ENCODE peak calls at places on chromosome 7, in four cellular contexts. T is CD8-positive, alpha-beta T cell; Y is dorsolateral prefrontal cortex; N is brain microvascular endothelial cell. U is an unnamed sample.

GRCh38 chr7:155830961-155831806 is 18.9 kb upstream of the SHH start:
- DNase-seq in T (no peak), Y (no peak), N (no peak), U (no peak)

GRCh38 chr7:123798527-123799188 is 46.3 kb upstream of the HYAL4 start:
- DNase-seq in T (no peak), Y (no peak), N (no peak), U (no peak)

GRCh38 chr7:151838861-151839381 is 38.0 kb downstream of the PRKAG2 start:
- DNase-seq in T (peak; percentile 53), Y (no peak), N (no peak), U (no peak)

GRCh38 chr7:44046321-44047061 is 2.0 kb downstream of the DBNL start:
- DNase-seq in T (no peak), Y (no peak), N (no peak), U (no peak)

GRCh38 chr7:54964136-54964535 is 54.7 kb upstream of the EGFR start:
- DNase-seq in T (no peak), Y (no peak), N (no peak), U (no peak)

GRCh38 chr7:92813390-92814024 is 22.9 kb downstream of the CDK6 start:
- DNase-seq in T (no peak), Y (no peak), N (no peak), U (no peak)

GRCh38 chr7:28409716-28410627 is 2.3 kb upstream of the CREB5 start:
- DNase-seq in T (no peak), Y (no peak), N (peak; percentile 36), U (no peak)

GRCh38 chr7:45457591-45457990 is 116.6 kb upstream of the ADCY1 start:
- DNase-seq in T (no peak), Y (no peak), N (no peak), U (no peak)

GRCh38 chr7:103447073-103447960 is 1.3 kb upstream of the SLC26A5 start:
- DNase-seq in T (peak; percentile 21), Y (no peak), N (peak; percentile 46), U (peak; percentile 10)

GRCh38 chr7:156065400-156065799 is 253.1 kb upstream of the SHH start:
- DNase-seq in T (no peak), Y (no peak), N (no peak), U (no peak)

GRCh38 chr7:87345166-87345927 is at the start of gene CROT:
- DNase-seq in T (peak; percentile 95), Y (peak; percentile 98), N (peak; percentile 92), U (peak; percentile 75)

GRCh38 chr7:103851357-103851756 is 138.1 kb downstream of the RELN start:
- DNase-seq in T (no peak), Y (no peak), N (peak; percentile 4), U (peak; percentile 2)

GRCh38 chr7:116671681-116672595 is at the start of gene MET:
- DNase-seq in T (no peak), Y (peak; percentile 72), N (peak; percentile 65), U (peak; percentile 55)

GRCh38 chr7:157503229-157503628 is 166.4 kb downstream of the DNAJB6 start:
- DNase-seq in T (no peak), Y (no peak), N (no peak), U (no peak)
- TF ChIP-seq CTCF in T (no peak), Y (no peak), N (no peak), U (no peak)

GRCh38 chr7:74293577-74293908 is 4.3 kb downstream of the CLIP2 start:
- DNase-seq in T (no peak), Y (no peak), N (no peak), U (no peak)

GRCh38 chr7:74292757-74293576 is 3.8 kb downstream of the CLIP2 start:
- DNase-seq in T (no peak), Y (no peak), N (no peak), U (no peak)

GRCh38 chr7:74291535-74291934 is 2.3 kb downstream of the CLIP2 start:
- DNase-seq in T (no peak), Y (no peak), N (no peak), U (no peak)

GRCh38 chr7:74297516-74298233 is 8.5 kb downstream of the CLIP2 start:
- DNase-seq in T (no peak), Y (no peak), N (no peak), U (no peak)

DNA sequence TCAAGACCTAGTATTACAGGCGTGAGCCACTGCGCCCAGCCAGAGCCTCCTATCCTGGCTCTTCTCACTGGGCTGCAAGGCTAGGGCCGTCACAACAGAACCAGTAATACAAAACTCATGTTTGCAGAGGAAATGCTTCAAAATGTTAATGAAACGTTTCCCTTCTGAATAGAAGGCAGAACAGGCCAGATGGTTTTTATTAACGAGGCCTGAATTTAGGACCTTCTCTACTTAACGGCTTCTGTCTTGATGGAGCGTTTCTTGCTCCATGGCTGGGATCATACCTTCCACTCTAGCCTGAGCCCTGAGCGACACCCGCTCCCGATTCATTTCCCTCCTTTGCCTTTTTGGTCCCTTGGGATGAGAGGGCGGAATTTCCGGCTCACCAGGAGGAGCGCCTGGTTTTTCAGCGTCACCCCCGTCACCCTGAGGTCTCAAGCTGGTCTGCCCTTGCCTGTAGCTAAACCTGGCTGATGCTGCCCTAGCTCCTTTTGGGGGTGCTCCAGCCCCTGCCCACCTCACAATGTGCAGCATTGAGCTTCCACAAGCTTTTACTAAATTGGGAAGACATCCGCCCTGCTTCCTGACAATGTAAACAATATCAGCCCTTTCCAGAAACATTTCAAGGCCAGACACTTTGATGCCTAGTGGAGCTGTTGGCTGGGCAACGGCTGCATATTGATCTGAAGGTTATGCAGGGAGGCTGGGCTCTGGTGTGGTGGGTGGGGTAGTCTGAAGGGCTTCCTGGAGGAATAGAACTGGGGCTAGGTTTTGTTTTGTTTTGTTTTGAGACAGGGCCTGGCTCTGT is 5.2 kb downstream of the CLIP2 start:
- DNase-seq in T (no peak), Y (no peak), N (no peak), U (no peak)
- H3K4me3 ChIP-seq in T (no peak overlapping the region), Y (no peak overlapping the region), N (no peak overlapping the region), U (no peak overlapping the region)

GRCh38 chr7:39921505-39922250 is 28.4 kb upstream of the CDK13 start:
- DNase-seq in T (no peak), Y (no peak), N (no peak), U (no peak)

GRCh38 chr7:39926111-39926510 is 23.9 kb upstream of the CDK13 start:
- DNase-seq in T (no peak), Y (no peak), N (no peak), U (no peak)

GRCh38 chr7:39922580-39922979 is 27.5 kb upstream of the CDK13 start:
- DNase-seq in T (no peak), Y (no peak), N (no peak), U (no peak)

GRCh38 chr7:39923086-39923485 is 27.0 kb upstream of the CDK13 start:
- DNase-seq in T (no peak), Y (no peak), N (no peak), U (no peak)

DNA sequence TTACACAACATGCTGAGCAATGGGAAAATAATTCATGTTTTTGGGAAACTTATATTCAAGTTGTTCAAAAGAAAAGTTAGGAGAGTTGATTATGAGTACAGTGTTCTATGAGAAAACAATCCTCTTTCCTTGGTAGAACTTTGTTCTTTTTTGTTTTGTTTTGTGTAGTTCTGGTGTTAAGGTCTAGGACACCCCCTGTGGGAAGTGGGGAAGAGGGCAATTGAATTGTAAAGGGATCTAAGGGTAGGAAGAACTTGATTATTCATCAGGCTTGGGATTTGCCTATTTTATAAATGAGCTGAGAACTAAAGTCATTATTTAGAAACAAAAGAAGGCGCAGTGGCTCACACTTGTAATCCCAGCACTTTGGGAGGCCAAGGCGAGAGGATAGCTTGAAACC is 25.9 kb upstream of the CDK13 start:
- DNase-seq in T (no peak), Y (no peak), N (no peak), U (no peak)
- TF ChIP-seq CTCF in T (no peak), Y (no peak), N (no peak), U (no peak)

GRCh38 chr7:139103057-139103820 is 6.3 kb downstream of the ZC3HAV1 start:
- DNase-seq in T (no peak), Y (no peak), N (no peak), U (no peak)
- H3K4me3 ChIP-seq in T (peak overlapping the region; percentile 61), Y (no peak overlapping the region), N (no peak overlapping the region), U (no peak overlapping the region)

DNA sequence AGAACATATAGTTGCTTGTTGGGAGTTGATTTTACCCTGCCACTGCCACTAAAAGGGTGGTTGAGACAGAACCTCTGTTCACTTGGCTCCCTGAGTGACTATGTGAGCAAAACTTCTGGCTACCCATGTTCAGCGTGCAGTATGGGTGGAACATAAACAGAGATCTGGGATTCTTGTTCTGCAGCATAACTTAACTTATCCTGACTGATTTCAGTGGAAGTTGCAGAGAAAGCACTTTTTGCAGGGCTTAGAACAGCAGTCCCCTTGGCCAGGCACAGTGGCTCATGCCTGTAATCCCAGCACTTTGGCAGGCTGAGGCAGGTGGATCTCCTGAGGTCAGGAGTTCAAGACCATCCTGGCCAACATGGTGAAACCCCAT is 14.7 kb downstream of the CCL26 start:
- DNase-seq in T (no peak), Y (no peak), N (no peak), U (no peak)
- TF ChIP-seq CTCF in T (no peak), Y (no peak), N (no peak), U (no peak)

GRCh38 chr7:122261442-122261841 is 43.1 kb downstream of the FEZF1 start:
- DNase-seq in T (no peak), Y (no peak), N (no peak), U (no peak)
- H3K4me3 ChIP-seq in T (no peak overlapping the region), Y (no peak overlapping the region), N (no peak overlapping the region), U (no peak overlapping the region)

GRCh38 chr7:23533160-23533559 is 1.4 kb upstream of the TRA2A start:
- DNase-seq in T (no peak), Y (no peak), N (no peak), U (no peak)
- TF ChIP-seq CTCF in T (peak; percentile 25), Y (no peak), N (no peak), U (peak; percentile 9)

GRCh38 chr7:33109758-33110238 is 594 bp upstream of the RP9 start:
- DNase-seq in T (no peak), Y (no peak), N (peak; percentile 35), U (no peak)
- H3K4me3 ChIP-seq in T (peak overlapping the region; percentile 58), Y (peak overlapping the region; percentile 88), N (peak overlapping the region; percentile 73), U (peak overlapping the region; percentile 53)